ENCODE peak calls at places on chromosome 6, in nine cellular contexts. C, F, M, W, I, V, E, X and Q are unnamed samples.

GRCh38 chr6:54800201-54800600 is 46.4 kb upstream of the FAM83B start:
- DNase-seq in C (no peak), F (no peak), M (no peak), W (no peak), I (no peak), V (no peak), E (no peak), X (no peak), Q (no peak)

GRCh38 chr6:1461207-1461606 is 71.8 kb downstream of the FOXF2 start:
- DNase-seq in C (no peak), F (no peak), M (no peak), W (no peak), I (no peak), V (no peak), E (no peak), X (no peak), Q (no peak)

GRCh38 chr6:16982827-16983226 is 119.0 kb upstream of the STMND1 start:
- DNase-seq in C (peak), F (no peak), M (no peak), W (no peak), I (no peak), V (no peak), E (no peak), X (no peak), Q (no peak)

GRCh38 chr6:47203968-47204611 is 105.6 kb downstream of the TNFRSF21 start:
- DNase-seq in C (no peak), F (no peak), M (no peak), W (no peak), I (no peak), V (no peak), E (no peak), X (no peak), Q (no peak)

GRCh38 chr6:117561128-117561527 is 41.2 kb downstream of the GOPC start:
- DNase-seq in C (no peak), F (no peak), M (no peak), W (no peak), I (no peak), V (no peak), E (no peak), X (no peak), Q (no peak)

GRCh38 chr6:36516559-36516958 is 30.7 kb downstream of the STK38 start:
- DNase-seq in C (no peak), F (no peak), M (no peak), W (no peak), I (no peak), V (no peak), E (no peak), X (no peak), Q (no peak)

GRCh38 chr6:75853796-75854195 is 104.8 kb downstream of the MYO6 start:
- DNase-seq in C (no peak), F (no peak), M (no peak), W (no peak), I (no peak), V (no peak), E (no peak), X (no peak), Q (no peak)

GRCh38 chr6:108643184-108643583 is 82.5 kb downstream of the FOXO3 start:
- DNase-seq in C (no peak), F (no peak), M (no peak), W (no peak), I (no peak), V (no peak), E (no peak), X (no peak), Q (no peak)

GRCh38 chr6:30854641-30855040 is 29.7 kb upstream of the DDR1 start:
- DNase-seq in C (no peak), F (no peak), M (no peak), W (no peak), I (no peak), V (no peak), E (no peak), X (no peak), Q (no peak)

GRCh38 chr6:26075063-26075717 is 12.0 kb upstream of the HFE start:
- DNase-seq in C (no peak), F (no peak), M (no peak), W (no peak), I (no peak), V (no peak), E (no peak), X (no peak), Q (no peak)

GRCh38 chr6:12849420-12850200 is 133.0 kb downstream of the PHACTR1 start:
- DNase-seq in C (no peak), F (no peak), M (no peak), W (no peak), I (no peak), V (no peak), E (no peak), X (no peak), Q (no peak)

GRCh38 chr6:88989215-88989614 is 25.8 kb upstream of the RNGTT start:
- DNase-seq in C (no peak), F (no peak), M (no peak), W (no peak), I (no peak), V (no peak), E (no peak), X (no peak), Q (no peak)